ENCODE peak calls at places on chromosomes 3 and 15, in four cellular contexts. M is stomach, Q is GM23248, G is left ventricle myocardium inferior. J is an unnamed sample. For H3K9me3, the result is how much of the 10 kb centered on the place peaks cover.

GRCh38 chr15:40320931-40321371 is 2.5 kb upstream of the INAFM2 start:
- DNase-seq in M (peak), Q (peak), G (no peak), J (peak)

GRCh38 chr15:73889053-73889452 is 15.7 kb downstream of the TBC1D21 start:
- DNase-seq in M (no peak), Q (no peak), G (no peak), J (no peak)

GRCh38 chr3:107198522-107199271 is 178.5 kb upstream of the CCDC54 start:
- DNase-seq in M (no peak), Q (peak), G (peak), J (peak)

GRCh38 chr15:27757050-27757449 is 342.1 kb downstream of the OCA2 start:
- DNase-seq in M (no peak), Q (no peak), G (no peak), J (no peak)

GRCh38 chr15:98177950-98178848 is 217.7 kb downstream of the ARRDC4 start:
- DNase-seq in M (peak), Q (peak), G (no peak), J (no peak)

GRCh38 chr3:106299300-106300098 is 430.7 kb upstream of the CBLB start:
- DNase-seq in M (no peak), Q (peak), G (no peak), J (no peak)

GRCh38 chr3:187630421-187630820 is 39.8 kb downstream of the SST start:
- DNase-seq in M (no peak), Q (peak), G (no peak), J (no peak)

GRCh38 chr3:140420621-140421357 is 257.1 kb upstream of the TRIM42 start:
- DNase-seq in M (no peak), Q (peak), G (no peak), J (no peak)

GRCh38 chr3:140723576-140723975 is 45.7 kb downstream of the TRIM42 start:
- DNase-seq in M (no peak), Q (no peak), G (no peak), J (no peak)

GRCh38 chr3:144415492-144415891 is 443.9 kb downstream of the DIPK2A start:
- DNase-seq in M (no peak), Q (no peak), G (no peak), J (no peak)

GRCh38 chr3:111594205-111594604 is 941 bp downstream of the ZBED2 start:
- DNase-seq in M (no peak), Q (peak), G (no peak), J (no peak)

GRCh38 chr15:96351801-96352593 is 21.5 kb downstream of the NR2F2 start:
- DNase-seq in M (peak), Q (no peak), G (no peak), J (no peak)

GRCh38 chr3:184218814-184219213 is 10.6 kb upstream of the VWA5B2 start:
- DNase-seq in M (no peak), Q (no peak), G (no peak), J (no peak)

GRCh38 chr15:58842713-58843396 is 71.8 kb downstream of the MINDY2 start:
- DNase-seq in M (no peak), Q (no peak), G (no peak), J (no peak)

GRCh38 chr15:64855206-64856000 is 13.7 kb downstream of the PLEKHO2 start:
- DNase-seq in M (no peak), Q (peak), G (no peak), J (no peak)

GRCh38 chr3:77179762-77180161 is 139.9 kb downstream of the ROBO2 start:
- DNase-seq in M (no peak), Q (no peak), G (no peak), J (no peak)

GRCh38 chr15:67033012-67033411 is 32.4 kb upstream of the SMAD3 start:
- DNase-seq in M (no peak), Q (no peak), G (no peak), J (no peak)

GRCh38 chr15:33639968-33640367 is 328.3 kb upstream of the CHRM5 start:
- DNase-seq in M (no peak), Q (no peak), G (no peak), J (no peak)

GRCh38 chr3:99714575-99714974 is 76.2 kb downstream of the COL8A1 start:
- DNase-seq in M (no peak), Q (no peak), G (no peak), J (no peak)

GRCh38 chr3:55969634-55970033 is 482.5 kb upstream of the WNT5A start:
- DNase-seq in M (no peak), Q (no peak), G (no peak), J (no peak)

GRCh38 chr15:77091072-77091471 is 20.2 kb upstream of the TSPAN3 start:
- DNase-seq in M (no peak), Q (no peak), G (no peak), J (no peak)

GRCh38 chr3:162007722-162008121 is 511.1 kb downstream of the OTOL1 start:
- DNase-seq in M (no peak), Q (peak), G (no peak), J (no peak)

GRCh38 chr3:65545429-65545828 is 493.3 kb downstream of the MAGI1 start:
- DNase-seq in M (no peak), Q (peak), G (no peak), J (no peak)

GRCh38 chr3:42025388-42026138 is 63.7 kb upstream of the ULK4 start:
- DNase-seq in M (peak), Q (peak), G (peak), J (peak)

GRCh38 chr15:51051776-51052175 is 42.9 kb downstream of the TNFAIP8L3 start:
- DNase-seq in M (no peak), Q (peak), G (peak), J (peak)

GRCh38 chr3:148957586-148957985 is 33.8 kb upstream of the GYG1 start:
- DNase-seq in M (no peak), Q (peak), G (no peak), J (no peak)

DNA sequence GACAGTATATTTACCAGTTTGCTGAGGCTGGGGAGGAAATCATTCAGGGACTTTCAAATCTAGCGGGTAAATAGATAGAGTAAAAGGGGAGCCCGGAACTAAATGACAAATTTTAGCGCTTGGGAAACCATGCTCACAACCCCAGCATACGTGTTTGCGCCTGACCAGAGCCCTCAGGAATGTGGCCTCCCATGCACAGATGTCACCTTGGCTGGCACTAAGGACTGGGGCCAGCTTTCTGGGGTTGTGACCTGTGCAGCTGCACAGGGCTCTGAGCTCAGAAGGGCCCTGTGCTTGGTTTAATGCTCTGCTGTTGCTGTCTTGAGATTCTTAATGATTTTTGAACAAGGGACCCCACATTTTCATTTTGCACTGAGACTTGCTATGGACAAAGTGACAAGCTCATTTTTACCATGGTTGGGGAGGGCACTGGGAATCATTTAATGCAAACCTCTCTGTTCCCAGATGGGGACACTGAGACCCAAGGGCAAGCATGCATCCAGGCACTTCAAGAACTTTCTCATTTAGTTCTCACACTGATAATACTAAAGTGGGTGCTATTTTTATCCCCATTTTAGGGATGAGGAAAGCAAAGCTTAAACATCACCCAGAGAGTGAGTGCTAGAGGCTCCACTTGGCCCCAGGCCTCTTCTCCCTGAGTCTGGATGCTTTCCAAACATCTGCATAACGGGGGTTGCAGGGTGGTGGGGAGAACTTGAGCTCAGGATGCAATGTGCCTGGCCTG is 44.1 kb upstream of the FAM107A start:
- DNase-seq in M (no peak), Q (no peak), G (no peak), J (no peak)
- H3K9me3 ChIP-seq in M (under half), Q (under half), G (under half), J (under half)

GRCh38 chr3:194091141-194091540 is 44.8 kb upstream of the HES1 start:
- DNase-seq in M (no peak), Q (peak), G (no peak), J (no peak)

GRCh38 chr3:194087995-194088841 is 47.7 kb upstream of the HES1 start:
- DNase-seq in M (no peak), Q (no peak), G (no peak), J (no peak)

GRCh38 chr3:194089357-194090177 is 46.4 kb upstream of the HES1 start:
- DNase-seq in M (peak), Q (peak), G (peak), J (peak)

GRCh38 chr3:194092770-194093336 is 43.1 kb upstream of the HES1 start:
- DNase-seq in M (no peak), Q (no peak), G (no peak), J (no peak)

DNA sequence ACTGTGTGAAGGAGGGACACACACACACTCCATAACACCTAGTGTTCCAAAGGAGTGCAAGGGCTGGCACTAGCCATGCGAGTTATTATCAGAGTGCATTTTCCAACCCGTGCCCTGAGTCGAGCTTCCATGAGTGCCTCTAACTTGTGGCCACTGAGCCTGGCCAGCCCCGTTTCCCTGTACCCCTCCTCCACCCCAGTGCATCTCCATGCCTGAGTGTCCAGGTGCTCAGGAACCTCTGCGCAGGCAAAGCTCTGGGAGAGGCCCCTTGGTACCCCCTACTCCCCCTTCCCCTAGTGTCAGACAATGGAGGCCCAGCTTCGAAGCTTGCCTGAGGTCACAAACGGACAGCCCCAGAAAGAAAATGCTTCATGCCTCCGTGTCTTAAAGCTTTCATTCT is 45.2 kb upstream of the HES1 start:
- DNase-seq in M (no peak), Q (no peak), G (no peak), J (no peak)
- H3K27ac ChIP-seq in M (no peak), Q (peak), G (no peak), J (no peak)

GRCh38 chr3:171775943-171776342 is 34.3 kb downstream of the PLD1 start:
- DNase-seq in M (no peak), Q (no peak), G (no peak), J (no peak)

GRCh38 chr3:171772427-171773056 is 37.7 kb downstream of the PLD1 start:
- DNase-seq in M (peak), Q (peak), G (no peak), J (peak)

GRCh38 chr3:171768281-171768925 is 41.9 kb downstream of the PLD1 start:
- DNase-seq in M (no peak), Q (no peak), G (no peak), J (no peak)

GRCh38 chr3:171774516-171774915 is 35.8 kb downstream of the PLD1 start:
- DNase-seq in M (no peak), Q (no peak), G (no peak), J (no peak)

DNA sequence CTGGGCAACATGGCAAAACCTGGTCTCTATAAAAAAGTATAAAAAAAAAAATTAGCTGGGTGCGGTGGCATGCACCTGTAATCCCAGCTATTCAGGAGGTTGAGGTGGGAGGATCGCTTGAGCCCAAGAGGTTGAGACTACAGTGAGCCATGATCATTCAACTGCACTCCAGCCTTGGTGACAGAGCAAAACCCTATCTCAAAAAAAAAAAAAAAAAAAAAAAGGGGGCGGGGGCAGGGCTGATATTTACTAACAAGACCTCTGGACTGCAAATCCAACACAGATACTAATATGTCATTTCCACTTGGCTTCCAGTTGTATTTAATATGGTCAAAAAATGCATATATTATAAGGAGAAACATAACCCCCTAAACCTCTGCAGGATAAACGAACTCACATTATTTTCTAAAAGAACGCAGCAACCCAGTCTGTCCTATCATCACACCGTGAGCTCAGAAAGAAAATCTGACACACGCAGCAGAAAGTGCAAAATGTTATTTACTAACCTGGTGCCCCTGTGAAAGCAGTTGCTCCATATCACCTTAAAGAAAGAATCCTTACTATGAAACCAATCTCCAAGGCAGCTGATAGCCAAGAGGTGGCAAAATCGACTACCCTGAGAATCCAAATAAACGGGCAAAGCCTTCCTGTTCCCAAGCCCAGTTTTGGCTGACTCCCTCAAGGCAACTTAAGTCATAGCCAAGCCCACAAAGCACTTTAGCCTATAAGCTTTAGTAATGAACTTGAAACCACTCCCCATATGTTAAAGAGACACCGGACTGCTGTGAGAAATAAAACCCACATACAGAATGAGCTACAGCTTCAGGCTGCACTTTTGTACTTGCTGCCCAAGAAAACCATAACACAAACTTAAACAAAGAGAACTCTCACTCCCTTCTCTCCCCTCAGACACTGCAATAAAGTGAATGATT is 39.3 kb downstream of the PLD1 start:
- DNase-seq in M (peak), Q (peak), G (no peak), J (no peak)
- H3K4me3 ChIP-seq in M (peak), Q (peak), G (peak), J (peak)

DNA sequence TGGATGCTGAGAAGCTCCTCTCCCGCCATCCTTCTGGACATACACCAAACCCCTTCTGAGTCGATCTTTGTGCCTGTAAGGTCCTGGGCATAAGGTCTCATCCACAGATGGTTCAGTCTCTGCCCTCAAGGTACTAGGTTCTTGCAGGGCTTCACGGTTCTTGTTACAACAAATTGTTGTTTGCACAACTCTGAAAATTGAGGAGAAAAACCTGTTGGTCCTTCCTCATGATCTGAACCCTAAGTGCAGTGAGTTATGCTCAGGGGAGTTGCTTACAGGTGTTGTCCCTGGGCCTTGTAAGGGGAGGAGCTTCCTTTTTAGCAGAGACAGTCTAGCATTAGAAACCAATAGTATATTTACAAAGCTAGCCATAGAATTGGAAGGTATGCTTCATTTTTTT is 15.7 kb downstream of the CDCP1 start:
- DNase-seq in M (no peak), Q (no peak), G (no peak), J (no peak)
- H3K9me3 ChIP-seq in M (under half), Q (under half), G (under half), J (under half)

GRCh38 chr15:80156176-80156720 is 3.4 kb downstream of the FAH start:
- DNase-seq in M (no peak), Q (no peak), G (no peak), J (no peak)
- H3K27ac ChIP-seq in M (no peak), Q (no peak), G (no peak), J (no peak)

J was measured in right cardiac atrium.